ENCODE peak calls at places on chromosomes 11 and 22, in four cellular contexts. O is T-helper 1 cell, F is A172, I is globus pallidus. X is an unnamed sample.

GRCh38 chr11:27350503-27350902 is 12.5 kb downstream of the CCDC34 start:
- DNase-seq in O (no peak), F (no peak), I (peak; percentile 5), X (no peak)

GRCh38 chr11:72720806-72721205 is 31.4 kb downstream of the ARAP1 start:
- DNase-seq in O (no peak), F (no peak), I (no peak), X (no peak)

GRCh38 chr11:58926251-58926650 is 13.0 kb upstream of the GLYATL1 start:
- DNase-seq in O (no peak), F (no peak), I (no peak), X (no peak)

GRCh38 chr11:94201004-94201465 is 72.4 kb downstream of the PANX1 start:
- DNase-seq in O (no peak), F (no peak), I (no peak), X (no peak)

GRCh38 chr22:35460678-35461077 is 60.7 kb downstream of the MCM5 start:
- DNase-seq in O (no peak), F (no peak), I (no peak), X (no peak)

GRCh38 chr11:82268627-82269026 is 465.0 kb downstream of the FAM181B start:
- DNase-seq in O (no peak), F (no peak), I (no peak), X (no peak)

GRCh38 chr11:62789576-62789975 is 2.2 kb downstream of the TMEM223 start:
- DNase-seq in O (no peak), F (no peak), I (no peak), X (no peak)

GRCh38 chr11:57315491-57315890 is 9.3 kb downstream of the TNKS1BP1 start:
- DNase-seq in O (no peak), F (no peak), I (no peak), X (peak; percentile 36)

GRCh38 chr22:18060646-18061620 is 16.9 kb upstream of the PEX26 start:
- DNase-seq in O (no peak), F (peak; percentile 45), I (no peak), X (peak; percentile 16)

GRCh38 chr22:46060292-46061123 is 83.5 kb upstream of the WNT7B start:
- DNase-seq in O (no peak), F (no peak), I (no peak), X (no peak)

GRCh38 chr11:66247295-66247694 is 21.1 kb upstream of the RAB1B start:
- DNase-seq in O (no peak), F (no peak), I (no peak), X (no peak)

GRCh38 chr22:48927591-48927990 is 900.1 kb downstream of the BRD1 start:
- DNase-seq in O (no peak), F (no peak), I (no peak), X (no peak)

X was measured in nephron progenitor cell.